ENCODE peak calls at places on chromosomes 16 and 17, in seven cellular contexts. S is cardiac fibroblast, J is cardiac muscle cell, K is pancreas, C is psoas muscle, O is brain microvascular endothelial cell, B is fibroblast of mammary gland. T is an unnamed sample.

GRCh38 chr17:81859906-81860755 is at the start of gene P4HB:
- DNase-seq in K (peak), J (peak), B (no peak), C (peak), O (no peak), S (peak), T (no peak)

GRCh38 chr16:9948933-9949332 is 233.3 kb downstream of the GRIN2A start:
- DNase-seq in K (no peak), J (no peak), O (no peak), C (no peak), S (no peak), B (no peak), T (no peak)

GRCh38 chr16:84500531-84500930 is 3.9 kb downstream of the MEAK7 start:
- DNase-seq in O (no peak), J (no peak), S (no peak), B (no peak), C (no peak), K (no peak), T (no peak)

GRCh38 chr17:83176272-83176955 is 97.0 kb downstream of the METRNL start:
- DNase-seq in C (no peak), K (peak), J (no peak), B (no peak), S (no peak), O (no peak), T (no peak)

GRCh38 chr16:10729649-10730048 is 14.0 kb upstream of the NUBP1 start:
- DNase-seq in S (peak), C (peak), B (peak), J (peak), K (no peak), O (no peak), T (peak)

GRCh38 chr16:77302685-77303084 is 103.5 kb downstream of the SYCE1L start:
- DNase-seq in K (no peak), S (no peak), O (no peak), C (no peak), J (no peak), B (no peak), T (no peak)

GRCh38 chr17:33753452-33753851 is 460.4 kb upstream of the ASIC2 start:
- DNase-seq in K (no peak), S (no peak), O (no peak), C (no peak), J (no peak), B (no peak), T (no peak)

GRCh38 chr17:38585056-38585804 is 20.5 kb downstream of the SRCIN1 start:
- DNase-seq in C (no peak), J (no peak), K (no peak), B (no peak), O (no peak), S (no peak), T (peak)

GRCh38 chr17:78628547-78629435 is 51.6 kb upstream of the DNAH17 start:
- DNase-seq in S (no peak), B (no peak), O (no peak), J (no peak), C (no peak), K (no peak), T (no peak)

GRCh38 chr17:2911035-2911754 is 115.0 kb downstream of the RAP1GAP2 start:
- DNase-seq in S (no peak), O (no peak), K (no peak), C (no peak), B (no peak), J (no peak), T (no peak)

GRCh38 chr17:69572747-69573146 is 158.2 kb downstream of the MAP2K6 start:
- DNase-seq in C (no peak), O (no peak), J (no peak), S (no peak), K (no peak), B (no peak), T (no peak)

GRCh38 chr16:13402601-13403000 is 501.2 kb downstream of the SHISA9 start:
- DNase-seq in J (no peak), S (no peak), B (no peak), O (no peak), K (no peak), C (no peak), T (no peak)

GRCh38 chr16:75106351-75107274 is 10.0 kb downstream of the LDHD start:
- DNase-seq in O (no peak), J (no peak), K (no peak), B (no peak), C (no peak), S (no peak), T (no peak)

GRCh38 chr17:1229354-1229890 is 40.8 kb upstream of the BHLHA9 start:
- DNase-seq in K (no peak), C (peak), O (peak), B (no peak), S (peak), J (peak), T (no peak)
- H3K4me3 ChIP-seq in K (peak), C (peak), O (peak), B (no peak), S (peak), J (peak), T (peak)

GRCh38 chr16:54890381-54890780 is 40.3 kb upstream of the IRX5 start:
- DNase-seq in C (no peak), O (no peak), B (no peak), J (no peak), K (no peak), S (no peak), T (no peak)

GRCh38 chr16:54882556-54882955 is 48.1 kb upstream of the IRX5 start:
- DNase-seq in J (no peak), S (no peak), B (no peak), O (no peak), K (no peak), C (no peak), T (no peak)

GRCh38 chr16:54883358-54883757 is 47.3 kb upstream of the IRX5 start:
- DNase-seq in K (no peak), C (no peak), S (no peak), J (no peak), O (no peak), B (no peak), T (no peak)

GRCh38 chr16:54886078-54886477 is 44.6 kb upstream of the IRX5 start:
- DNase-seq in B (no peak), O (no peak), C (no peak), S (no peak), K (no peak), J (no peak), T (no peak)
- H3K4me3 ChIP-seq in B (no peak), O (no peak), C (no peak), S (no peak), K (no peak), J (no peak), T (no peak)

DNA sequence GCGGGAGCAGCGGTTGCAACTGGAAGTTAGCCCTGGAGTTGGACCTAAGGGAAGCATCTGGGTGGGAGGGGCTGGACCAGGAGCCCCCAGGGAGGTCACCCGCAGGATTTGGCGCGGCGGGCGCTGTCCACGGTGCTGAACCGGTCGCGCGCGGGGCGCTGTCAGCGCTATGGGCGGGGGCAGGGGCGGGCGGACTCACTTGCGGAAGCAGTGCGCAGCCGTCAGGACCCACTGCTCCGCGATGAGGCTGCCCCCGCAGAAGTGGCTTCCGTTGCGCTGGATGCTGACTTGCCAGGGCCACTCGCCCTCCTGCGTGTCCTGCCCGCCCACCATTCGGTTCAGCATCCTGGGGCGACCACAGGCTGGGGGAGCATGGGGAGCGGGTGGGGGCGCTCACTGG is 4.5 kb downstream of the PRSS27 start:
- DNase-seq in K (peak), C (peak), S (peak), J (peak), B (peak), O (peak), T (no peak)
- H3K4me3 ChIP-seq in K (peak), C (no peak), S (no peak), J (no peak), B (no peak), O (peak), T (no peak)

DNA sequence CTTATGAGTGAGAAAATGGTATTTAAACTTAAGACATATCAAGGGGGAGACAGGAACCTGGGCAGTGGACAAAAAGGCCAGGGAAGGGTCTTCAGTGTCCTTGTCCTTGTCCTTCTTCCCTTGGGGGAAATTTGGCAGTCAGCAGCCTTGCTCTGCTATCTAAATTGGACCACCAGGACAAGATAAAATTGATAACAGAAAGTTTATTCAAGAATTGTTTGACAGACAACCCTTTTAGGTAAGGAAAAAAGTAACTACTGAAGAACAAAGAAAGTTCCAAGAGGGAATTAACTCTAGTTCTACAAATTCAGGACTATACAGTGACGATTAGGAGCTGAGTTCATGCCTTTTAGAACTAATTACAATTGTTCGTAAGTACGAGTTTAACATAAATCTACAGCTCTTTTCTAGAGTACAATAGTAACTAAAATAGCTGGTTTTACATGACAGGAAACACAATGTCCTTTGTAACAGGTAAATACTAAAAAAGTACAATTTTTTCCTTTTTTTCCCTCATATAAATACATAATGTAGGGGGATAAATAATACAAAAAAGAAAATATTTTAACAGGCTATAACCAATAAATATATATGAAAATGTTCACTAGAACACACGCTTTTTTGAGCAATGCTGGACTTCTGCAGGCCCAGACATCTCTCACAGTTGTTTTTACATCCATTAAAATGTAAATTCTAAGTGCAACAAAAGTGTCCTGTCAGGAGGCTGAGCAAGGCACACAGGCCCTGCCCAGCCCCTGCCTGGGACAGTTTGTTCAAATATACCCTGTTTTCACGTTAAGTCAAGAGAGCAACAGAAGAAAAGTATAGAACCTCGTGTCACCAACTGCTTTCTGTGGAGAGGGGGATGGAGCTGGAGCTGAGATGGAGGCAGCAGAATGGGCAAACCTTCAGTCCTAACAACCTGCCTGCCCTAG is 4.0 kb upstream of the HOXB2 start:
- DNase-seq in B (no peak), J (no peak), C (no peak), O (no peak), K (no peak), S (no peak), T (no peak)
- H3K4me3 ChIP-seq in B (no peak), J (peak), C (peak), O (no peak), K (no peak), S (no peak), T (no peak)

T was measured in bronchial epithelial cell.